ENCODE peak calls at places on chromosomes 3 and 15, in ten cellular contexts. One of them, this sample, is unnamed.
A peak's percentile ranks its signal among the peaks of the same experiment; 100 is the strongest.

GRCh38 chr3:100089802-100090668 is 24.3 kb downstream of the FILIP1L start:
- DNase-seq in GM10248: peak; percentile 35
- DNase-seq in RWPE1: peak; percentile 25
- DNase-seq in tibial artery: no peak
- DNase-seq in psoas muscle: peak; percentile 37
- DNase-seq in endodermal cell: peak; percentile 81
- DNase-seq in cardiac muscle cell: no peak
- DNase-seq in HFFc6: peak; percentile 72
- DNase-seq in heart right ventricle: peak; percentile 17
- DNase-seq in mesothelial cell of epicardium: no peak
- DNase-seq in this sample: no peak

GRCh38 chr3:139756529-139757103 is 78.8 kb upstream of the NMNAT3 start:
- DNase-seq in cardiac muscle cell: no peak
- DNase-seq in mesothelial cell of epicardium: no peak
- DNase-seq in tibial artery: no peak
- DNase-seq in endodermal cell: peak; percentile 32
- DNase-seq in RWPE1: no peak
- DNase-seq in HFFc6: no peak
- DNase-seq in psoas muscle: no peak
- DNase-seq in heart right ventricle: no peak
- DNase-seq in GM10248: no peak
- DNase-seq in this sample: no peak

GRCh38 chr3:90007786-90008499 is 900.5 kb downstream of the EPHA3 start:
- DNase-seq in mesothelial cell of epicardium: no peak
- DNase-seq in heart right ventricle: peak; percentile 18
- DNase-seq in GM10248: no peak
- DNase-seq in cardiac muscle cell: no peak
- DNase-seq in psoas muscle: no peak
- DNase-seq in tibial artery: peak; percentile 26
- DNase-seq in endodermal cell: no peak
- DNase-seq in RWPE1: no peak
- DNase-seq in HFFc6: no peak
- DNase-seq in this sample: no peak

GRCh38 chr3:47036145-47036544 is 56.7 kb downstream of the NBEAL2 start:
- DNase-seq in mesothelial cell of epicardium: no peak
- DNase-seq in cardiac muscle cell: no peak
- DNase-seq in heart right ventricle: no peak
- DNase-seq in GM10248: no peak
- DNase-seq in tibial artery: no peak
- DNase-seq in endodermal cell: no peak
- DNase-seq in RWPE1: no peak
- DNase-seq in HFFc6: no peak
- DNase-seq in psoas muscle: no peak
- DNase-seq in this sample: no peak

GRCh38 chr3:29335921-29336320 is 55.0 kb downstream of the RBMS3 start:
- DNase-seq in RWPE1: no peak
- DNase-seq in HFFc6: no peak
- DNase-seq in cardiac muscle cell: no peak
- DNase-seq in tibial artery: no peak
- DNase-seq in endodermal cell: no peak
- DNase-seq in GM10248: no peak
- DNase-seq in psoas muscle: no peak
- DNase-seq in mesothelial cell of epicardium: no peak
- DNase-seq in heart right ventricle: no peak
- DNase-seq in this sample: no peak

GRCh38 chr3:101806491-101806890 is 27.5 kb downstream of the NXPE3 start:
- DNase-seq in GM10248: no peak
- DNase-seq in cardiac muscle cell: no peak
- DNase-seq in tibial artery: no peak
- DNase-seq in mesothelial cell of epicardium: no peak
- DNase-seq in endodermal cell: no peak
- DNase-seq in RWPE1: no peak
- DNase-seq in heart right ventricle: no peak
- DNase-seq in HFFc6: no peak
- DNase-seq in psoas muscle: no peak
- DNase-seq in this sample: no peak

GRCh38 chr15:67927501-67928156 is 87.8 kb upstream of the RNU6-1 start:
- DNase-seq in HFFc6: peak; percentile 92
- DNase-seq in psoas muscle: no peak
- DNase-seq in GM10248: no peak
- DNase-seq in cardiac muscle cell: peak; percentile 91
- DNase-seq in endodermal cell: no peak
- DNase-seq in tibial artery: peak; percentile 75
- DNase-seq in heart right ventricle: peak; percentile 63
- DNase-seq in mesothelial cell of epicardium: peak; percentile 40
- DNase-seq in RWPE1: peak; percentile 36
- DNase-seq in this sample: no peak

GRCh38 chr15:45729146-45729545 is 94.3 kb downstream of the SQOR start:
- DNase-seq in HFFc6: peak; percentile 55
- DNase-seq in mesothelial cell of epicardium: no peak
- DNase-seq in psoas muscle: no peak
- DNase-seq in tibial artery: no peak
- DNase-seq in RWPE1: peak; percentile 44
- DNase-seq in endodermal cell: no peak
- DNase-seq in GM10248: no peak
- DNase-seq in heart right ventricle: no peak
- DNase-seq in cardiac muscle cell: no peak
- DNase-seq in this sample: no peak

GRCh38 chr3:188051801-188052228 is 102.1 kb upstream of the LPP start:
- DNase-seq in mesothelial cell of epicardium: no peak
- DNase-seq in heart right ventricle: peak; percentile 63
- DNase-seq in endodermal cell: peak; percentile 59
- DNase-seq in cardiac muscle cell: no peak
- DNase-seq in tibial artery: peak; percentile 64
- DNase-seq in GM10248: no peak
- DNase-seq in psoas muscle: peak; percentile 58
- DNase-seq in HFFc6: no peak
- DNase-seq in RWPE1: no peak
- DNase-seq in this sample: no peak

GRCh38 chr3:59388555-59389280 is 338.9 kb upstream of the CFAP20DC start:
- DNase-seq in RWPE1: peak; percentile 2
- DNase-seq in endodermal cell: no peak
- DNase-seq in cardiac muscle cell: no peak
- DNase-seq in mesothelial cell of epicardium: no peak
- DNase-seq in HFFc6: no peak
- DNase-seq in GM10248: peak; percentile 38
- DNase-seq in tibial artery: no peak
- DNase-seq in psoas muscle: no peak
- DNase-seq in heart right ventricle: no peak
- DNase-seq in this sample: no peak

GRCh38 chr3:150765949-150766720 is 3.2 kb upstream of the SIAH2 start:
- DNase-seq in RWPE1: no peak
- DNase-seq in endodermal cell: peak; percentile 59
- DNase-seq in tibial artery: no peak
- DNase-seq in psoas muscle: no peak
- DNase-seq in heart right ventricle: no peak
- DNase-seq in GM10248: peak; percentile 42
- DNase-seq in mesothelial cell of epicardium: no peak
- DNase-seq in cardiac muscle cell: no peak
- DNase-seq in HFFc6: peak; percentile 48
- DNase-seq in this sample: no peak

GRCh38 chr15:52808441-52808840 is 18.3 kb upstream of the ONECUT1 start:
- DNase-seq in psoas muscle: no peak
- DNase-seq in HFFc6: peak; percentile 5
- DNase-seq in endodermal cell: no peak
- DNase-seq in GM10248: no peak
- DNase-seq in heart right ventricle: no peak
- DNase-seq in RWPE1: no peak
- DNase-seq in cardiac muscle cell: no peak
- DNase-seq in mesothelial cell of epicardium: no peak
- DNase-seq in tibial artery: no peak
- DNase-seq in this sample: no peak

GRCh38 chr3:29695201-29695904 is 414.5 kb downstream of the RBMS3 start:
- DNase-seq in tibial artery: no peak
- DNase-seq in mesothelial cell of epicardium: no peak
- DNase-seq in endodermal cell: no peak
- DNase-seq in GM10248: no peak
- DNase-seq in cardiac muscle cell: no peak
- DNase-seq in heart right ventricle: no peak
- DNase-seq in psoas muscle: no peak
- DNase-seq in HFFc6: peak; percentile 67
- DNase-seq in RWPE1: peak; percentile 8
- DNase-seq in this sample: no peak

GRCh38 chr15:36529296-36530011 is 50.0 kb upstream of the CDIN1 start:
- DNase-seq in GM10248: peak; percentile 20
- DNase-seq in heart right ventricle: no peak
- DNase-seq in tibial artery: no peak
- DNase-seq in psoas muscle: no peak
- DNase-seq in cardiac muscle cell: no peak
- DNase-seq in mesothelial cell of epicardium: no peak
- DNase-seq in RWPE1: no peak
- DNase-seq in HFFc6: no peak
- DNase-seq in endodermal cell: no peak
- DNase-seq in this sample: no peak

GRCh38 chr3:179416681-179417080 is 34.6 kb downstream of the GNB4 start:
- DNase-seq in HFFc6: no peak
- DNase-seq in heart right ventricle: no peak
- DNase-seq in cardiac muscle cell: no peak
- DNase-seq in tibial artery: no peak
- DNase-seq in endodermal cell: no peak
- DNase-seq in RWPE1: no peak
- DNase-seq in GM10248: no peak
- DNase-seq in psoas muscle: no peak
- DNase-seq in mesothelial cell of epicardium: no peak
- DNase-seq in this sample: no peak

GRCh38 chr3:4746241-4746958 is 232.8 kb upstream of the BHLHE40 start:
- DNase-seq in heart right ventricle: peak; percentile 39
- DNase-seq in RWPE1: no peak
- DNase-seq in endodermal cell: no peak
- DNase-seq in tibial artery: no peak
- DNase-seq in HFFc6: peak; percentile 48
- DNase-seq in cardiac muscle cell: no peak
- DNase-seq in mesothelial cell of epicardium: no peak
- DNase-seq in psoas muscle: no peak
- DNase-seq in GM10248: no peak
- DNase-seq in this sample: no peak

GRCh38 chr15:77069521-77070121 is 1.3 kb downstream of the TSPAN3 start:
- DNase-seq in GM10248: no peak
- DNase-seq in RWPE1: no peak
- DNase-seq in psoas muscle: no peak
- DNase-seq in HFFc6: no peak
- DNase-seq in cardiac muscle cell: peak; percentile 32
- DNase-seq in heart right ventricle: no peak
- DNase-seq in mesothelial cell of epicardium: no peak
- DNase-seq in endodermal cell: no peak
- DNase-seq in tibial artery: no peak
- DNase-seq in this sample: no peak

GRCh38 chr3:45137656-45138181 is 8.5 kb downstream of the CDCP1 start:
- DNase-seq in RWPE1: no peak
- DNase-seq in endodermal cell: peak; percentile 52
- DNase-seq in cardiac muscle cell: peak; percentile 35
- DNase-seq in psoas muscle: no peak
- DNase-seq in mesothelial cell of epicardium: no peak
- DNase-seq in HFFc6: no peak
- DNase-seq in tibial artery: no peak
- DNase-seq in GM10248: no peak
- DNase-seq in heart right ventricle: no peak
- DNase-seq in this sample: no peak
- TF ChIP-seq CTCF in RWPE1: no peak
- TF ChIP-seq CTCF in endodermal cell: no peak
- TF ChIP-seq CTCF in cardiac muscle cell: no peak
- TF ChIP-seq CTCF in psoas muscle: no peak
- TF ChIP-seq CTCF in mesothelial cell of epicardium: no peak
- TF ChIP-seq CTCF in HFFc6: no peak
- TF ChIP-seq CTCF in tibial artery: no peak
- TF ChIP-seq CTCF in GM10248: no peak
- TF ChIP-seq CTCF in heart right ventricle: no peak
- TF ChIP-seq CTCF in this sample: no peak

DNA sequence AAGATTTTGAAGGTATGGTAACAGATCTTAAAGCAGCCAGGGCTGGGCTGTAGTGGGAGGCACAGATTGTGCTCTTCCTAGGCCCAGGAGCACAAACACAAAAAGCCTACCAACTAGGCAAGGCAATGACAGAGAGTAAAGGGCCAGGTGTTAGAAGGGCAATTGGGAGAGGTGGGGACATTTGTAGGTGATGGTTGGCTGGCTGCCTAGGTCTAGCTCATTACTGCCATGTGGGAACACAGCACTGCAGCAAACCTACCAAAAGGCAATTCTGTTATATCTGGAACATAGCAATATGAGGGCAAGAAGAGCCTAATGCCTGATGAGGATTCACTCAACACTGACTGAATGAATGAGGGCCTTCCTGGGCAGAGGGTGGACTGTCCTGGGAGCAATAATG is 30.4 kb downstream of the ARHGEF3 start:
- DNase-seq in HFFc6: no peak
- DNase-seq in GM10248: no peak
- DNase-seq in tibial artery: no peak
- DNase-seq in endodermal cell: no peak
- DNase-seq in mesothelial cell of epicardium: no peak
- DNase-seq in cardiac muscle cell: no peak
- DNase-seq in heart right ventricle: no peak
- DNase-seq in RWPE1: no peak
- DNase-seq in psoas muscle: no peak
- DNase-seq in this sample: no peak
- TF ChIP-seq CTCF in HFFc6: no peak
- TF ChIP-seq CTCF in GM10248: no peak
- TF ChIP-seq CTCF in tibial artery: no peak
- TF ChIP-seq CTCF in endodermal cell: no peak
- TF ChIP-seq CTCF in mesothelial cell of epicardium: no peak
- TF ChIP-seq CTCF in cardiac muscle cell: no peak
- TF ChIP-seq CTCF in heart right ventricle: no peak
- TF ChIP-seq CTCF in RWPE1: no peak
- TF ChIP-seq CTCF in psoas muscle: no peak
- TF ChIP-seq CTCF in this sample: no peak

GRCh38 chr15:90893175-90894090 is 9.1 kb downstream of the FES start:
- DNase-seq in RWPE1: no peak
- DNase-seq in mesothelial cell of epicardium: no peak
- DNase-seq in heart right ventricle: no peak
- DNase-seq in GM10248: no peak
- DNase-seq in endodermal cell: no peak
- DNase-seq in HFFc6: no peak
- DNase-seq in psoas muscle: no peak
- DNase-seq in cardiac muscle cell: no peak
- DNase-seq in tibial artery: no peak
- DNase-seq in this sample: no peak
- TF ChIP-seq CTCF in RWPE1: no peak
- TF ChIP-seq CTCF in mesothelial cell of epicardium: no peak
- TF ChIP-seq CTCF in heart right ventricle: no peak
- TF ChIP-seq CTCF in GM10248: peak; percentile 20
- TF ChIP-seq CTCF in endodermal cell: no peak
- TF ChIP-seq CTCF in HFFc6: peak; percentile 52
- TF ChIP-seq CTCF in psoas muscle: no peak
- TF ChIP-seq CTCF in cardiac muscle cell: peak; percentile 14
- TF ChIP-seq CTCF in tibial artery: no peak
- TF ChIP-seq CTCF in this sample: no peak

GRCh38 chr3:159458010-159458409 is 530.6 kb upstream of the IL12A start:
- DNase-seq in endodermal cell: peak; percentile 61
- DNase-seq in HFFc6: peak; percentile 97
- DNase-seq in tibial artery: no peak
- DNase-seq in heart right ventricle: no peak
- DNase-seq in mesothelial cell of epicardium: no peak
- DNase-seq in cardiac muscle cell: no peak
- DNase-seq in psoas muscle: no peak
- DNase-seq in GM10248: no peak
- DNase-seq in RWPE1: peak; percentile 88
- DNase-seq in this sample: no peak
- TF ChIP-seq CTCF in endodermal cell: no peak
- TF ChIP-seq CTCF in HFFc6: no peak
- TF ChIP-seq CTCF in tibial artery: no peak
- TF ChIP-seq CTCF in heart right ventricle: no peak
- TF ChIP-seq CTCF in mesothelial cell of epicardium: no peak
- TF ChIP-seq CTCF in cardiac muscle cell: no peak
- TF ChIP-seq CTCF in psoas muscle: no peak
- TF ChIP-seq CTCF in GM10248: no peak
- TF ChIP-seq CTCF in RWPE1: no peak
- TF ChIP-seq CTCF in this sample: no peak

GRCh38 chr3:173553635-173554280 is 156.2 kb downstream of the NLGN1 start:
- DNase-seq in GM10248: no peak
- DNase-seq in tibial artery: no peak
- DNase-seq in RWPE1: peak; percentile 8
- DNase-seq in psoas muscle: no peak
- DNase-seq in heart right ventricle: peak; percentile 16
- DNase-seq in endodermal cell: peak; percentile 51
- DNase-seq in cardiac muscle cell: peak; percentile 62
- DNase-seq in mesothelial cell of epicardium: no peak
- DNase-seq in HFFc6: peak; percentile 42
- DNase-seq in this sample: no peak
- TF ChIP-seq CTCF in GM10248: peak; percentile 26
- TF ChIP-seq CTCF in tibial artery: peak; percentile 77
- TF ChIP-seq CTCF in RWPE1: peak; percentile 72
- TF ChIP-seq CTCF in psoas muscle: peak; percentile 65
- TF ChIP-seq CTCF in heart right ventricle: peak; percentile 46
- TF ChIP-seq CTCF in endodermal cell: peak; percentile 90
- TF ChIP-seq CTCF in cardiac muscle cell: peak; percentile 87
- TF ChIP-seq CTCF in mesothelial cell of epicardium: peak; percentile 70
- TF ChIP-seq CTCF in HFFc6: peak; percentile 88
- TF ChIP-seq CTCF in this sample: no peak

This sample was measured in omental fat pad.